ENCODE peak calls at places on chromosomes 16 and 17, in seven cellular contexts. Z is endodermal cell, W is BE2C, I is prostate gland, N is left ventricle myocardium inferior, H is fibroblast of lung, V is H9. Y is an unnamed sample. For H3K27me3, the result is how much of the 10 kb centered on the place peaks cover.

GRCh38 chr17:17921192-17922082 is 50.8 kb downstream of the TOM1L2 start:
- DNase-seq in Z (peak), W (no peak), I (no peak), N (no peak), H (peak), V (peak), Y (peak)

GRCh38 chr17:66451188-66452149 is 149.1 kb downstream of the PRKCA start:
- DNase-seq in Z (peak), W (peak), I (no peak), N (no peak), H (no peak), V (peak), Y (no peak)

GRCh38 chr17:17344507-17345293 is 41.5 kb downstream of the NT5M start:
- DNase-seq in Z (peak), W (no peak), I (no peak), N (no peak), H (no peak), V (peak), Y (no peak)

GRCh38 chr16:500699-501098 is 26.8 kb upstream of the CAPN15 start:
- DNase-seq in Z (no peak), W (no peak), I (no peak), N (peak), H (peak), V (no peak), Y (no peak)

GRCh38 chr16:75019007-75019406 is 20.2 kb downstream of the ZNRF1 start:
- DNase-seq in Z (no peak), W (no peak), I (no peak), N (no peak), H (no peak), V (no peak), Y (no peak)

GRCh38 chr17:55187371-55187770 is 77.4 kb upstream of the HLF start:
- DNase-seq in Z (no peak), W (no peak), I (no peak), N (no peak), H (no peak), V (no peak), Y (no peak)

GRCh38 chr16:27690604-27691003 is 140.7 kb downstream of the KATNIP start:
- DNase-seq in Z (peak), W (no peak), I (no peak), N (no peak), H (peak), V (peak), Y (no peak)

GRCh38 chr16:50741225-50741807 is 570 bp upstream of the CYLD start:
- DNase-seq in Z (no peak), W (no peak), I (no peak), N (no peak), H (peak), V (no peak), Y (peak)

GRCh38 chr17:49285716-49286115 is 55.1 kb upstream of the PHOSPHO1 start:
- DNase-seq in Z (peak), W (no peak), I (no peak), N (no peak), H (no peak), V (peak), Y (no peak)

GRCh38 chr16:50316848-50317630 is 50.7 kb downstream of the ADCY7 start:
- DNase-seq in Z (no peak), W (no peak), I (no peak), N (no peak), H (no peak), V (no peak), Y (no peak)

GRCh38 chr16:84190731-84191388 is at the start of gene ADAD2:
- DNase-seq in Z (peak), W (no peak), I (no peak), N (no peak), H (no peak), V (peak), Y (no peak)

GRCh38 chr17:73742915-73743314 is 98.7 kb upstream of the SDK2 start:
- DNase-seq in Z (no peak), W (no peak), I (no peak), N (no peak), H (no peak), V (no peak), Y (no peak)

GRCh38 chr16:85955566-85955965 is 56.6 kb downstream of the IRF8 start:
- DNase-seq in Z (no peak), W (no peak), I (no peak), N (no peak), H (no peak), V (no peak), Y (no peak)

GRCh38 chr17:69732272-69732671 is 317.8 kb downstream of the MAP2K6 start:
- DNase-seq in Z (no peak), W (no peak), I (no peak), N (no peak), H (peak), V (no peak), Y (no peak)

GRCh38 chr16:28951410-28951943 is 740 bp downstream of the NFATC2IP start:
- DNase-seq in Z (no peak), W (peak), I (no peak), N (no peak), H (no peak), V (peak), Y (peak)

GRCh38 chr17:31690118-31690517 is 168.9 kb downstream of the COPRS start:
- DNase-seq in Z (no peak), W (no peak), I (no peak), N (no peak), H (peak), V (no peak), Y (no peak)

GRCh38 chr17:8467527-8467926 is 31.8 kb downstream of the NDEL1 start:
- DNase-seq in Z (no peak), W (no peak), I (no peak), N (no peak), H (no peak), V (no peak), Y (no peak)

GRCh38 chr16:27803775-27804549 is 254.0 kb downstream of the KATNIP start:
- DNase-seq in Z (peak), W (no peak), I (no peak), N (no peak), H (no peak), V (peak), Y (no peak)

GRCh38 chr17:62705116-62705515 is 77.6 kb downstream of the MRC2 start:
- DNase-seq in Z (peak), W (no peak), I (no peak), N (no peak), H (no peak), V (no peak), Y (no peak)

GRCh38 chr17:74779948-74780400 is 3.8 kb upstream of the NAT9 start:
- DNase-seq in Z (no peak), W (no peak), I (no peak), N (peak), H (no peak), V (no peak), Y (no peak)

GRCh38 chr17:35653619-35654361 is 66.7 kb downstream of the AP2B1 start:
- DNase-seq in Z (no peak), W (no peak), I (no peak), N (no peak), H (no peak), V (no peak), Y (no peak)

GRCh38 chr16:23801387-23801786 is 34.4 kb upstream of the PRKCB start:
- DNase-seq in Z (peak), W (peak), I (peak), N (peak), H (peak), V (peak), Y (peak)

GRCh38 chr16:84065536-84066132 is 23.0 kb upstream of the SLC38A8 start:
- DNase-seq in Z (peak), W (peak), I (peak), N (no peak), H (peak), V (peak), Y (peak)

GRCh38 chr17:48724241-48725004 is 1.4 kb downstream of the PRAC2 start:
- DNase-seq in Z (peak), W (peak), I (peak), N (peak), H (peak), V (peak), Y (peak)

GRCh38 chr17:68277807-68278206 is 13.1 kb downstream of the SLC16A6 start:
- DNase-seq in Z (no peak), W (no peak), I (no peak), N (no peak), H (no peak), V (no peak), Y (no peak)

GRCh38 chr17:73645050-73645871 is 1.0 kb upstream of the SDK2 start:
- DNase-seq in Z (peak), W (peak), I (peak), N (peak), H (peak), V (peak), Y (peak)

GRCh38 chr17:1467258-1467657 is 11.2 kb upstream of the CRK start:
- DNase-seq in Z (no peak), W (no peak), I (no peak), N (no peak), H (no peak), V (no peak), Y (no peak)
- H3K27me3 ChIP-seq in Z (under half), W (under half), I (under half), N (under half), H (under half), V (under half), Y (under half)

GRCh38 chr16:89860747-89861304 is 12.6 kb upstream of the TCF25 start:
- DNase-seq in Z (peak), W (peak), I (peak), N (peak), H (peak), V (peak), Y (no peak)
- TF ChIP-seq CTCF in Z (peak), W (peak), I (peak), N (peak), H (peak), V (peak), Y (peak)

GRCh38 chr17:33962857-33963655 is 292.0 kb upstream of the CCL2 start:
- DNase-seq in Z (no peak), W (no peak), I (no peak), N (peak), H (no peak), V (no peak), Y (no peak)

GRCh38 chr17:33964344-33964979 is 290.6 kb upstream of the CCL2 start:
- DNase-seq in Z (peak), W (no peak), I (no peak), N (no peak), H (no peak), V (peak), Y (no peak)

GRCh38 chr17:33967608-33968349 is 287.3 kb upstream of the CCL2 start:
- DNase-seq in Z (no peak), W (no peak), I (no peak), N (no peak), H (no peak), V (no peak), Y (no peak)

GRCh38 chr17:33968350-33969044 is 286.6 kb upstream of the CCL2 start:
- DNase-seq in Z (peak), W (no peak), I (no peak), N (no peak), H (no peak), V (peak), Y (no peak)

DNA sequence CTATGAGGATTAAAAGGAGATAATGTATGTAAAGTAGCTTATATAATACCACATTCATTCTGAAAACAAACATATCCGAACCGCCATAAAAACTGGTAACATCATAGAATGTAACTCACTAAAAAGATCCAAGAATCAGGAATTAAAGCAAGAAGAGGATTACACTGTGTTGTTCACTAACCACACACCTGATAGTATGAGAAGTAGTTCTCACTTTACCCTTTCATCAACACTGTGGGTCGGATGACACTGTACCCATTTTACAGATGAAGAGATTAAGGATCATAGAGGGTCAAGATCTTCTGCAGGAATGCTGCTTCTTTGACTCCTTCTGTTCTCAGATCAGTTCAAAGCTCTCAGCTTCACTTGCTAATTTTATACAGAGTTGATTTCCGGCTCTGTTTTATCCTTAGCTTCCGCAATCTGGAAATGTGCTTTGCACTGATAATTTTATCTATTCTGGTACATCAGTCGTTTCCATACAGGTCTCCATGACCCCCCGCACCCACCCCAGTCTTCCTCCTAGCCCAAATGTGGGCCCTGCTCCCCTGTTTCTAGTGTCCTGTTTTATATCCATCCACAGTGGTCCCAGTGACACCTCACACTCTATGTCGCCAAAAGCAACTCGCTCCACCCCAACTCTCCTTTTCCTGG is 288.5 kb upstream of the CCL2 start:
- DNase-seq in Z (no peak), W (no peak), I (no peak), N (no peak), H (no peak), V (no peak), Y (no peak)
- H3K27me3 ChIP-seq in Z (under half), W (under half), I (under half), N (under half), H (under half), V (under half), Y (under half)

GRCh38 chr17:2056221-2057129 is 1.6 kb downstream of the HIC1 start:
- DNase-seq in Z (peak), W (no peak), I (no peak), N (no peak), H (peak), V (peak), Y (no peak)
- TF ChIP-seq CTCF in Z (peak), W (no peak), I (no peak), N (peak), H (no peak), V (no peak), Y (no peak)

GRCh38 chr16:3282747-3283524 is at the start of gene ZNF263:
- DNase-seq in Z (peak), W (peak), I (peak), N (peak), H (peak), V (peak), Y (peak)
- H3K27me3 ChIP-seq in Z (under half), W (under half), I (under half), N (under half), H (under half), V (under half), Y (under half)

GRCh38 chr17:70882504-70882903 is 713.2 kb downstream of the KCNJ2 start:
- DNase-seq in Z (peak), W (no peak), I (no peak), N (no peak), H (no peak), V (peak), Y (peak)
- TF ChIP-seq CTCF in Z (no peak), W (no peak), I (no peak), N (no peak), H (no peak), V (no peak), Y (no peak)

GRCh38 chr17:77462553-77463497 is 322.1 kb downstream of the SEC14L1 start:
- DNase-seq in Z (no peak), W (no peak), I (no peak), N (no peak), H (no peak), V (no peak), Y (no peak)
- H3K27me3 ChIP-seq in Z (under half), W (under half), I (under half), N (under half), H (under half), V (under half), Y (under half)

GRCh38 chr16:67451061-67451703 is 20.3 kb downstream of the HSD11B2 start:
- DNase-seq in Z (no peak), W (no peak), I (no peak), N (peak), H (no peak), V (no peak), Y (no peak)

GRCh38 chr16:67454104-67454503 is 23.2 kb downstream of the HSD11B2 start:
- DNase-seq in Z (no peak), W (no peak), I (no peak), N (no peak), H (no peak), V (no peak), Y (no peak)

GRCh38 chr16:67449739-67450138 is 18.8 kb downstream of the HSD11B2 start:
- DNase-seq in Z (no peak), W (no peak), I (no peak), N (peak), H (peak), V (no peak), Y (no peak)

GRCh38 chr16:67449328-67449727 is 18.4 kb downstream of the HSD11B2 start:
- DNase-seq in Z (no peak), W (peak), I (no peak), N (peak), H (no peak), V (no peak), Y (no peak)

GRCh38 chr16:67451704-67452435 is 20.9 kb downstream of the HSD11B2 start:
- DNase-seq in Z (no peak), W (no peak), I (peak), N (peak), H (no peak), V (no peak), Y (no peak)
- TF ChIP-seq CTCF in Z (no peak), W (no peak), I (no peak), N (no peak), H (no peak), V (no peak), Y (no peak)

GRCh38 chr17:38571833-38572274 is 33.9 kb downstream of the SRCIN1 start:
- DNase-seq in Z (peak), W (no peak), I (no peak), N (no peak), H (no peak), V (peak), Y (no peak)
- H3K27me3 ChIP-seq in Z (half or more), W (under half), I (under half), N (half or more), H (half or more), V (half or more), Y (under half)